ENCODE peak calls at places on chromosome 18, in seven cellular contexts. D is IMR-90, Z is H1, S is neuronal stem cell, G is mesenchymal stem cell, R is H9, E is trophoblast cell. X is an unnamed sample.
A peak's percentile ranks its signal among the peaks of the same experiment; 100 is the strongest.

GRCh38 chr18:48676756-48677368 is 138.0 kb downstream of the CTIF start:
- DNase-seq in D (peak; percentile 38), Z (peak; percentile 10), S (peak; percentile 62), G (peak; percentile 58), R (peak; percentile 76), E (peak; percentile 69), X (peak; percentile 71)

GRCh38 chr18:54585743-54586142 is 5.3 kb upstream of the DYNAP start:
- DNase-seq in D (no peak), Z (no peak), S (no peak), G (no peak), R (no peak), E (no peak), X (no peak)

GRCh38 chr18:51070545-51070944 is 40.5 kb downstream of the SMAD4 start:
- DNase-seq in D (peak; percentile 93), Z (no peak), S (no peak), G (peak; percentile 56), R (no peak), E (peak; percentile 82), X (peak; percentile 39)

GRCh38 chr18:70333757-70334156 is 44.9 kb downstream of the SOCS6 start:
- DNase-seq in D (peak; percentile 100), Z (no peak), S (no peak), G (peak; percentile 98), R (no peak), E (peak; percentile 94), X (peak; percentile 74)

GRCh38 chr18:48989304-48990284 is 38.8 kb upstream of the SMAD7 start:
- DNase-seq in D (peak; percentile 18), Z (no peak), S (no peak), G (peak; percentile 48), R (no peak), E (no peak), X (no peak)

GRCh38 chr18:60684843-60685513 is 312.4 kb upstream of the MC4R start:
- DNase-seq in D (peak; percentile 17), Z (no peak), S (no peak), G (peak; percentile 39), R (no peak), E (peak; percentile 45), X (peak; percentile 43)

GRCh38 chr18:28771849-28772248 is 594.9 kb upstream of the CDH2 start:
- DNase-seq in D (peak; percentile 6), Z (no peak), S (no peak), G (no peak), R (no peak), E (no peak), X (peak; percentile 18)

GRCh38 chr18:68177807-68178702 is 536.9 kb downstream of the TMX3 start:
- DNase-seq in D (peak; percentile 99), Z (no peak), S (no peak), G (peak; percentile 92), R (no peak), E (peak; percentile 78), X (no peak)

GRCh38 chr18:45415614-45416013 is 199.7 kb upstream of the SLC14A2 start:
- DNase-seq in D (no peak), Z (no peak), S (no peak), G (no peak), R (peak; percentile 24), E (no peak), X (no peak)

GRCh38 chr18:5556317-5556974 is 12.6 kb upstream of the EPB41L3 start:
- DNase-seq in D (peak; percentile 67), Z (no peak), S (no peak), G (no peak), R (no peak), E (no peak), X (no peak)

GRCh38 chr18:686339-687111 is 25.9 kb downstream of the ENOSF1 start:
- DNase-seq in D (peak; percentile 23), Z (peak; percentile 29), S (peak; percentile 68), G (no peak), R (peak; percentile 57), E (no peak), X (peak; percentile 39)

GRCh38 chr18:10142496-10143160 is 228.8 kb downstream of the VAPA start:
- DNase-seq in D (peak; percentile 31), Z (no peak), S (no peak), G (peak; percentile 61), R (no peak), E (peak; percentile 32), X (no peak)

GRCh38 chr18:11115268-11115667 is 34.1 kb downstream of the PIEZO2 start:
- DNase-seq in D (peak; percentile 84), Z (no peak), S (no peak), G (peak; percentile 40), R (no peak), E (no peak), X (no peak)

GRCh38 chr18:50190236-50190635 is 4.7 kb downstream of the MYO5B start:
- DNase-seq in D (no peak), Z (no peak), S (no peak), G (no peak), R (no peak), E (no peak), X (no peak)

GRCh38 chr18:30358545-30358944 is 684.0 kb downstream of the DSC3 start:
- DNase-seq in D (no peak), Z (no peak), S (no peak), G (peak; percentile 60), R (no peak), E (no peak), X (no peak)

GRCh38 chr18:51383116-51383515 is 185.6 kb upstream of the MEX3C start:
- DNase-seq in D (no peak), Z (no peak), S (no peak), G (no peak), R (no peak), E (no peak), X (peak; percentile 54)

GRCh38 chr18:23922939-23923338 is 91.6 kb upstream of the TTC39C start:
- DNase-seq in D (no peak), Z (no peak), S (no peak), G (no peak), R (no peak), E (no peak), X (no peak)

GRCh38 chr18:75170022-75170789 is 38.7 kb downstream of the PTGR3 start:
- DNase-seq in D (no peak), Z (no peak), S (no peak), G (no peak), R (no peak), E (peak; percentile 38), X (peak; percentile 11)

GRCh38 chr18:73669299-73669698 is 478.3 kb downstream of the FBXO15 start:
- DNase-seq in D (peak; percentile 86), Z (no peak), S (no peak), G (peak; percentile 42), R (no peak), E (no peak), X (no peak)

GRCh38 chr18:48667276-48668254 is 128.7 kb downstream of the CTIF start:
- DNase-seq in D (peak; percentile 49), Z (no peak), S (no peak), G (no peak), R (peak; percentile 68), E (peak; percentile 53), X (peak; percentile 79)

GRCh38 chr18:6352275-6352674 is 62.4 kb downstream of the L3MBTL4 start:
- DNase-seq in D (no peak), Z (no peak), S (no peak), G (no peak), R (no peak), E (no peak), X (no peak)

GRCh38 chr18:74457043-74457742 is at the start of gene DIPK1C:
- DNase-seq in D (no peak), Z (no peak), S (no peak), G (no peak), R (no peak), E (no peak), X (no peak)

GRCh38 chr18:10290244-10291240 is 163.9 kb upstream of the APCDD1 start:
- DNase-seq in D (peak; percentile 21), Z (no peak), S (no peak), G (peak; percentile 66), R (no peak), E (no peak), X (no peak)

DNA sequence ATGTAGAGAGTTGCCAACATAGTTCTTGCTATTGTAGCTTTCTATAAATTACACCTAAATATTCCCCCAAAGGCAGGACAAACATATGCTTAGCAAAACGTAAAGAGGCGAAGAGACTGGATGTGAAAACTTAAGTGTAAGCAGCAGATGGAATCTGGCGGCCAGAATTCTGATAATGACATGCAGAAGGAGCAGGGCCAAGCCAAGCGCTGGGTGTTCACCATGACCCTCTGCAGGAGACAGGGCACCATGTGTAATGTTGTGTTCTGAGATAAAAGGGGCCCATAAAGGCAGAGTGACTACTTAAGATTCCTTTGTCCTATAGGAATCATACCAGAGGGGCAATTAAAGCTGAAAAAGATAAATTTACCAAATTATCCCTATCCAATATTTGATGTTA is 105.2 kb upstream of the ZNF521 start:
- DNase-seq in D (no peak), Z (no peak), S (no peak), G (no peak), R (no peak), E (no peak), X (no peak)
- H4K8ac ChIP-seq in D (no peak overlapping the region), Z (no peak overlapping the region), S (no peak overlapping the region), G (no peak overlapping the region), R (no peak overlapping the region), E (peak overlapping the region; percentile 44), X (no peak overlapping the region)

DNA sequence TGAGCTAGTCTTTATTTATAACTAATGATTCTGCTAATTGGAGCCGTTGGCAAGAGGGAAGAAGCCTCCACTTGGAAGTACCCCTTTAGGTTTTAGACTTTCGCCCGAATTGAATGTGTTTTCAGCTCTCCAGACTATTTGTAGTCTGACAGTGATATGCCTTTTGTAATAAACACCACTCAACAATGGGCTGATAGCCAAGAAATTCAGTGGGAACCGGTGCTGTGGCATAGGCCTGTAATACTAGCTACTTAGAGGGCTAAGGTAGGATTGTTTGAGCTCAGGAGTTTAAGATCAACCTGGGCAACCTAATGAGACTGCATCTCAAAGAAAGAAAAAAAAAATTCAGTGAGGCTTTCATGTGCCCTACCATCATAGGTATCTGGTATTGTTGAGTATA is 13.6 kb upstream of the ZSCAN30 start:
- DNase-seq in D (no peak), Z (no peak), S (no peak), G (no peak), R (no peak), E (no peak), X (no peak)
- H4K8ac ChIP-seq in D (no peak overlapping the region), Z (no peak overlapping the region), S (no peak overlapping the region), G (no peak overlapping the region), R (no peak overlapping the region), E (no peak overlapping the region), X (no peak overlapping the region)

DNA sequence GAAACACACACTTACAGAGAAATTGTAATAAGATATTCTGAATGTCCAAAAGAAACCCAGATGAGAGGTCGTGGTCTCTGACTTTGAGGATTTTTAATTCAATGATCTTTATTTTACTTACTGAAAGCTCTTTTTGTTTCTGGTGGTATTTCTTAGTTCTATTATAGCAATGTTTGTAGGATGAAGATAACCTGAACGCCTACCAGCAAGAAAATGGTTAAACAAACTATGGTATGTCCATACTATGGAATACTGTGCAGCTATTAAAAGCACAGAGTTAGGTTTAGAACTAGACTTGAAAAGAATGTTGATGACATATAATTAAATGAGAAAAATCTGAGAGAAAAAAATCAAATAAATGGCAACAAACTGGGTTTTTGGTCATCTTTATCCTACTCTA is 60.3 kb downstream of the LPIN2 start:
- DNase-seq in D (no peak), Z (no peak), S (no peak), G (no peak), R (no peak), E (no peak), X (no peak)
- H4K8ac ChIP-seq in D (no peak overlapping the region), Z (no peak overlapping the region), S (no peak overlapping the region), G (no peak overlapping the region), R (no peak overlapping the region), E (no peak overlapping the region), X (no peak overlapping the region)

DNA sequence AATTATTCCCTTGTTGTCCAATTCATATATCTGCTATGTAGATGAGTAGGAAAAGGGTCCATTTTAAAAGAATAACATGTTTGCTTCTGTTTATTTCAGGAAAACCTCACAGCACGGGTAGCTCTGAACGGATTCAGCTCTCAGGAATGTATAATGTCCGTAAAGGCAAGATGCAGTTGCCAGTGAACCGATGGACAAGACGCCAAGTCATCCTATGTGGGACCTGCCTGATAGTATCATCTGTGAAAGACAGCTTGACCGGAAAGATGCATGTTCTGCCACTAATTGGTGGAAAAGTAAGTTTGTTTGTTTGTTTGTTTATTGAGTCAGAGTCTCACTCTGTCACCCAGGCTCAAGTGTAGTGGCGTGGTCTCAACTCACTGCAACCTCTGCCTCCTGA is 114.6 kb downstream of the PHLPP1 start:
- DNase-seq in D (peak; percentile 86), Z (no peak), S (no peak), G (peak; percentile 83), R (no peak), E (peak; percentile 38), X (no peak)
- H4K8ac ChIP-seq in D (no peak overlapping the region), Z (no peak overlapping the region), S (no peak overlapping the region), G (no peak overlapping the region), R (no peak overlapping the region), E (no peak overlapping the region), X (no peak overlapping the region)

X was measured in mesendoderm.